ENCODE peak calls at places on chromosomes 2 and 18, in six cellular contexts. One of them, this sample, is unnamed.

GRCh38 chr2:131521961-131522781 is 5.5 kb upstream of the CCDC74A start:
- DNase-seq in SK-N-SH: no peak
- DNase-seq in HepG2: no peak
- DNase-seq in K562: no peak
- DNase-seq in H1: peak
- DNase-seq in GM12878: no peak
- DNase-seq in this sample: no peak

GRCh38 chr18:4789506-4789905 is 334.4 kb upstream of the DLGAP1 start:
- DNase-seq in SK-N-SH: no peak
- DNase-seq in HepG2: no peak
- DNase-seq in K562: no peak
- DNase-seq in H1: no peak
- DNase-seq in GM12878: no peak
- DNase-seq in this sample: no peak

GRCh38 chr2:113977660-113978523 is 88.0 kb downstream of the ACTR3 start:
- DNase-seq in SK-N-SH: no peak
- DNase-seq in HepG2: peak
- DNase-seq in K562: no peak
- DNase-seq in H1: no peak
- DNase-seq in GM12878: no peak
- DNase-seq in this sample: peak

GRCh38 chr2:96832401-96832750 is 11.4 kb downstream of the ANKRD23 start:
- DNase-seq in SK-N-SH: no peak
- DNase-seq in HepG2: no peak
- DNase-seq in K562: no peak
- DNase-seq in H1: no peak
- DNase-seq in GM12878: no peak
- DNase-seq in this sample: no peak

GRCh38 chr2:27086722-27087446 is at the start of gene KHK:
- DNase-seq in SK-N-SH: peak
- DNase-seq in HepG2: peak
- DNase-seq in K562: peak
- DNase-seq in H1: peak
- DNase-seq in GM12878: no peak
- DNase-seq in this sample: no peak

GRCh38 chr18:9993846-9994660 is 80.2 kb downstream of the VAPA start:
- DNase-seq in SK-N-SH: no peak
- DNase-seq in HepG2: no peak
- DNase-seq in K562: no peak
- DNase-seq in H1: peak
- DNase-seq in GM12878: no peak
- DNase-seq in this sample: no peak

GRCh38 chr18:79924814-79925655 is 26.4 kb downstream of the SLC66A2 start:
- DNase-seq in SK-N-SH: no peak
- DNase-seq in HepG2: no peak
- DNase-seq in K562: no peak
- DNase-seq in H1: peak
- DNase-seq in GM12878: no peak
- DNase-seq in this sample: no peak

GRCh38 chr18:51857989-51858388 is 482.0 kb upstream of the DCC start:
- DNase-seq in SK-N-SH: no peak
- DNase-seq in HepG2: no peak
- DNase-seq in K562: no peak
- DNase-seq in H1: no peak
- DNase-seq in GM12878: no peak
- DNase-seq in this sample: no peak

GRCh38 chr18:627211-627610 is 30.2 kb upstream of the TYMS start:
- DNase-seq in SK-N-SH: no peak
- DNase-seq in HepG2: no peak
- DNase-seq in K562: no peak
- DNase-seq in H1: no peak
- DNase-seq in GM12878: no peak
- DNase-seq in this sample: no peak

GRCh38 chr18:50696929-50697328 is 122.9 kb downstream of the MRO start:
- DNase-seq in SK-N-SH: no peak
- DNase-seq in HepG2: no peak
- DNase-seq in K562: no peak
- DNase-seq in H1: no peak
- DNase-seq in GM12878: no peak
- DNase-seq in this sample: no peak

GRCh38 chr2:44277541-44277940 is 2.3 kb downstream of the SLC3A1 start:
- DNase-seq in SK-N-SH: no peak
- DNase-seq in HepG2: no peak
- DNase-seq in K562: no peak
- DNase-seq in H1: no peak
- DNase-seq in GM12878: no peak
- DNase-seq in this sample: no peak

GRCh38 chr2:127525692-127526141 is 572 bp downstream of the IWS1 start:
- DNase-seq in SK-N-SH: peak
- DNase-seq in HepG2: peak
- DNase-seq in K562: peak
- DNase-seq in H1: no peak
- DNase-seq in GM12878: no peak
- DNase-seq in this sample: peak

GRCh38 chr2:40244251-40245010 is 207.5 kb downstream of the SLC8A1 start:
- DNase-seq in SK-N-SH: peak
- DNase-seq in HepG2: peak
- DNase-seq in K562: no peak
- DNase-seq in H1: peak
- DNase-seq in GM12878: no peak
- DNase-seq in this sample: peak

GRCh38 chr2:223486741-223487140 is 115.4 kb downstream of the SCG2 start:
- DNase-seq in SK-N-SH: no peak
- DNase-seq in HepG2: no peak
- DNase-seq in K562: no peak
- DNase-seq in H1: no peak
- DNase-seq in GM12878: no peak
- DNase-seq in this sample: no peak

DNA sequence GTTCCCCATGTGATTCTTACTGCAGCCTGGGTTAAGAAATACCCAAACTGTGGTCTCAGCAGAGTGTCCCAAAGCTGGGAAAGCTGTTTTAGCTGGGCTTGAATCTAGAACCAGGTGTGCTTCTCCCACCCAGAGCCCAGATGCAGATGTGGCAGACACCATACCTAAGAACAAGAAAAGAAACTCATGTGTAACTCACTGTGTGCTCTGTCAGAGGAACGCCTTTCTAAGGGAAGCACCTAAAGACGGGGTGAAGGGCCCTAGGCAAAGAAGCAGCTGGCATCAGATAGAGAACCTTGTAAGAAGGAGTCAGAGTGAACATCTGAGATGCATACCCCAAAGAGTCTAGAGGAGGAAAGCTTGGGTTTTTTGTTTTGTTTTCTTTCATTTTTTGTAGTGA is 24.0 kb downstream of the DOK1 start:
- DNase-seq in SK-N-SH: no peak
- DNase-seq in HepG2: no peak
- DNase-seq in K562: no peak
- DNase-seq in H1: no peak
- DNase-seq in GM12878: no peak
- DNase-seq in this sample: no peak
- H3K27ac ChIP-seq in SK-N-SH: no peak
- H3K27ac ChIP-seq in HepG2: no peak
- H3K27ac ChIP-seq in K562: no peak
- H3K27ac ChIP-seq in H1: no peak
- H3K27ac ChIP-seq in GM12878: peak
- H3K27ac ChIP-seq in this sample: peak

GRCh38 chr2:152811916-152812315 is 93.5 kb downstream of the ARL6IP6 start:
- DNase-seq in SK-N-SH: no peak
- DNase-seq in HepG2: no peak
- DNase-seq in K562: no peak
- DNase-seq in H1: no peak
- DNase-seq in GM12878: no peak
- DNase-seq in this sample: no peak
- TF ChIP-seq GABPA in SK-N-SH: no peak
- TF ChIP-seq GABPA in HepG2: no peak
- TF ChIP-seq GABPA in K562: no peak
- TF ChIP-seq GABPA in H1: no peak
- TF ChIP-seq GABPA in GM12878: no peak
- TF ChIP-seq GABPA in this sample: no peak

GRCh38 chr2:116450990-116451389 is 1363.5 kb upstream of the DDX18 start:
- DNase-seq in SK-N-SH: no peak
- DNase-seq in HepG2: no peak
- DNase-seq in K562: no peak
- DNase-seq in H1: no peak
- DNase-seq in GM12878: no peak
- DNase-seq in this sample: no peak
- H3K27ac ChIP-seq in SK-N-SH: no peak
- H3K27ac ChIP-seq in HepG2: no peak
- H3K27ac ChIP-seq in K562: no peak
- H3K27ac ChIP-seq in H1: no peak
- H3K27ac ChIP-seq in GM12878: no peak
- H3K27ac ChIP-seq in this sample: no peak

GRCh38 chr18:11279461-11279860 is 130.1 kb upstream of the PIEZO2 start:
- DNase-seq in SK-N-SH: no peak
- DNase-seq in HepG2: no peak
- DNase-seq in K562: no peak
- DNase-seq in H1: no peak
- DNase-seq in GM12878: no peak
- DNase-seq in this sample: no peak
- TF ChIP-seq GABPA in SK-N-SH: no peak
- TF ChIP-seq GABPA in HepG2: no peak
- TF ChIP-seq GABPA in K562: no peak
- TF ChIP-seq GABPA in H1: no peak
- TF ChIP-seq GABPA in GM12878: no peak
- TF ChIP-seq GABPA in this sample: no peak

GRCh38 chr2:24077879-24078278 is 1.8 kb upstream of the SF3B6 start:
- DNase-seq in SK-N-SH: no peak
- DNase-seq in HepG2: no peak
- DNase-seq in K562: peak
- DNase-seq in H1: no peak
- DNase-seq in GM12878: no peak
- DNase-seq in this sample: no peak

GRCh38 chr2:24083567-24084385 is 858 bp downstream of the TP53I3 start:
- DNase-seq in SK-N-SH: peak
- DNase-seq in HepG2: peak
- DNase-seq in K562: peak
- DNase-seq in H1: no peak
- DNase-seq in GM12878: peak
- DNase-seq in this sample: peak

GRCh38 chr2:24077535-24077877 is 1.4 kb upstream of the SF3B6 start:
- DNase-seq in SK-N-SH: no peak
- DNase-seq in HepG2: no peak
- DNase-seq in K562: peak
- DNase-seq in H1: no peak
- DNase-seq in GM12878: no peak
- DNase-seq in this sample: no peak

GRCh38 chr2:24082787-24083566 is 1.7 kb downstream of the TP53I3 start:
- DNase-seq in SK-N-SH: no peak
- DNase-seq in HepG2: no peak
- DNase-seq in K562: no peak
- DNase-seq in H1: no peak
- DNase-seq in GM12878: no peak
- DNase-seq in this sample: no peak

GRCh38 chr2:24080721-24081120 is 3.9 kb downstream of the TP53I3 start:
- DNase-seq in SK-N-SH: no peak
- DNase-seq in HepG2: no peak
- DNase-seq in K562: no peak
- DNase-seq in H1: no peak
- DNase-seq in GM12878: no peak
- DNase-seq in this sample: no peak
- H3K27ac ChIP-seq in SK-N-SH: no peak
- H3K27ac ChIP-seq in HepG2: no peak
- H3K27ac ChIP-seq in K562: no peak
- H3K27ac ChIP-seq in H1: no peak
- H3K27ac ChIP-seq in GM12878: no peak
- H3K27ac ChIP-seq in this sample: peak

GRCh38 chr2:36963734-36964133 is 2.6 kb downstream of the STRN start:
- DNase-seq in SK-N-SH: no peak
- DNase-seq in HepG2: no peak
- DNase-seq in K562: no peak
- DNase-seq in H1: no peak
- DNase-seq in GM12878: no peak
- DNase-seq in this sample: no peak

GRCh38 chr2:36960005-36960675 is 6.2 kb downstream of the STRN start:
- DNase-seq in SK-N-SH: peak
- DNase-seq in HepG2: no peak
- DNase-seq in K562: peak
- DNase-seq in H1: no peak
- DNase-seq in GM12878: no peak
- DNase-seq in this sample: no peak

GRCh38 chr2:36964496-36965058 is 1.8 kb downstream of the STRN start:
- DNase-seq in SK-N-SH: no peak
- DNase-seq in HepG2: no peak
- DNase-seq in K562: no peak
- DNase-seq in H1: no peak
- DNase-seq in GM12878: no peak
- DNase-seq in this sample: no peak

GRCh38 chr2:36963106-36963505 is 3.2 kb downstream of the STRN start:
- DNase-seq in SK-N-SH: no peak
- DNase-seq in HepG2: no peak
- DNase-seq in K562: no peak
- DNase-seq in H1: no peak
- DNase-seq in GM12878: no peak
- DNase-seq in this sample: no peak

DNA sequence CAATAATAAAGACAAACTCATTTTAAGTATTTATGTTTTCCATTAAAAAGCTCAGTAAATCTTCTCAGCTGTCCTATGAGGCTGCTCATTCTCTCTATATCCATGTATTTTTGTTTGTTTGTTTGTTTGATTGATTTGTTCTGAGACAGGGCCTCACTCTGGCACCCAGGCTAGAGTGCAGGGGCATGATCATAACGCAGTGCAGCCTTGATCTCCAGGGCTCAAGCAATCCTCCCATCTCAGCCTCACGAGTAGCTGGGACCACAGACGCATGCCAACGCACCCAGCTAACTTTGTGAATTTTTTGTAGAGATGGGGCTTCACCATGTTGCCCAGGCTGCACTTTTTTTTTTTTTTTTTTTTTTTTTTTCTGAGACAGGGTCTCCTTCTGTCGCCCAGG is 5.6 kb downstream of the STRN start:
- DNase-seq in SK-N-SH: no peak
- DNase-seq in HepG2: no peak
- DNase-seq in K562: no peak
- DNase-seq in H1: no peak
- DNase-seq in GM12878: no peak
- DNase-seq in this sample: no peak
- TF ChIP-seq GABPA in SK-N-SH: no peak
- TF ChIP-seq GABPA in HepG2: no peak
- TF ChIP-seq GABPA in K562: no peak
- TF ChIP-seq GABPA in H1: no peak
- TF ChIP-seq GABPA in GM12878: no peak
- TF ChIP-seq GABPA in this sample: no peak

This sample was measured in HL-60.